ENCODE peak calls at places on chromosomes 6 and 20, in four cellular contexts. C, O, S and A are unnamed samples.

GRCh38 chr20:62197801-62198200 is 15.0 kb downstream of the MTG2 start:
- DNase-seq in C (no peak), O (no peak), S (no peak), A (no peak)

GRCh38 chr6:161233986-161234620 is 39.8 kb downstream of the AGPAT4 start:
- DNase-seq in C (no peak), O (no peak), S (peak; percentile 51), A (peak; percentile 94)

GRCh38 chr6:148765878-148766808 is 19.3 kb downstream of the UST start:
- DNase-seq in C (no peak), O (no peak), S (no peak), A (no peak)

GRCh38 chr6:14354919-14355572 is 237.5 kb downstream of the CD83 start:
- DNase-seq in C (no peak), O (no peak), S (no peak), A (peak; percentile 88)

GRCh38 chr6:1603708-1604346 is 5.9 kb upstream of the FOXC1 start:
- DNase-seq in C (no peak), O (no peak), S (no peak), A (no peak)

GRCh38 chr6:75115501-75115900 is 90.4 kb downstream of the COL12A1 start:
- DNase-seq in C (no peak), O (no peak), S (no peak), A (peak; percentile 52)

GRCh38 chr6:22444335-22444734 is 125.0 kb upstream of the HDGFL1 start:
- DNase-seq in C (no peak), O (no peak), S (no peak), A (peak; percentile 29)

GRCh38 chr6:128422200-128422599 is 98.2 kb downstream of the PTPRK start:
- DNase-seq in C (no peak), O (no peak), S (no peak), A (no peak)

GRCh38 chr6:134678436-134678889 is 271.4 kb downstream of the ALDH8A1 start:
- DNase-seq in C (no peak), O (no peak), S (no peak), A (peak; percentile 79)

GRCh38 chr20:8148501-8148900 is 16.4 kb downstream of the PLCB1 start:
- DNase-seq in C (no peak), O (no peak), S (no peak), A (peak; percentile 41)

GRCh38 chr6:154909821-154910220 is 85.3 kb upstream of the TIAM2 start:
- DNase-seq in C (no peak), O (no peak), S (no peak), A (peak; percentile 25)

GRCh38 chr6:166418691-166419143 is 36.0 kb upstream of the MPC1 start:
- DNase-seq in C (no peak), O (no peak), S (no peak), A (no peak)

GRCh38 chr6:56073315-56073714 is 174.1 kb downstream of the COL21A1 start:
- DNase-seq in C (no peak), O (no peak), S (no peak), A (no peak)

GRCh38 chr20:51442602-51443001 is 99.9 kb downstream of the NFATC2 start:
- DNase-seq in C (no peak), O (no peak), S (no peak), A (no peak)

GRCh38 chr6:112649853-112650252 is 302.7 kb downstream of the RFPL4B start:
- DNase-seq in C (no peak), O (no peak), S (no peak), A (no peak)

GRCh38 chr20:49543858-49544437 is 24.0 kb downstream of the PTGIS start:
- DNase-seq in C (no peak), O (no peak), S (no peak), A (no peak)

GRCh38 chr6:36563237-36563927 is 16.1 kb upstream of the STK38 start:
- DNase-seq in C (no peak), O (no peak), S (no peak), A (peak; percentile 44)

GRCh38 chr6:10720229-10720959 is 2.5 kb upstream of the TMEM14C start:
- DNase-seq in C (peak; percentile 78), O (peak; percentile 9), S (no peak), A (peak; percentile 17)

GRCh38 chr20:5835870-5836269 is 85.7 kb downstream of the SHLD1 start:
- DNase-seq in C (no peak), O (no peak), S (no peak), A (peak; percentile 57)

GRCh38 chr6:121506761-121507754 is 71.6 kb downstream of the GJA1 start:
- DNase-seq in C (no peak), O (no peak), S (no peak), A (peak; percentile 85)

GRCh38 chr6:151291145-151292055 is 51.6 kb downstream of the AKAP12 start:
- DNase-seq in C (no peak), O (no peak), S (no peak), A (peak; percentile 96)

GRCh38 chr6:22328499-22328898 is 31.7 kb upstream of the PRL start:
- DNase-seq in C (no peak), O (no peak), S (no peak), A (no peak)

GRCh38 chr6:28940294-28940858 is 16.6 kb upstream of the TRIM27 start:
- DNase-seq in C (no peak), O (no peak), S (no peak), A (no peak)

GRCh38 chr6:170583736-170584180 is 679 bp downstream of the PDCD2 start:
- DNase-seq in C (no peak), O (no peak), S (no peak), A (peak; percentile 1)

GRCh38 chr6:151730496-151730870 is 77.0 kb upstream of the ESR1 start:
- DNase-seq in C (no peak), O (no peak), S (no peak), A (no peak)

GRCh38 chr6:46015119-46015968 is at the start of gene CLIC5:
- DNase-seq in C (peak; percentile 13), O (peak; percentile 29), S (no peak), A (no peak)

GRCh38 chr6:149443411-149444181 is 41.2 kb downstream of the ZC3H12D start:
- DNase-seq in C (no peak), O (no peak), S (no peak), A (peak; percentile 81)

GRCh38 chr20:33727806-33728205 is 4.0 kb upstream of the ZNF341 start:
- DNase-seq in C (no peak), O (no peak), S (no peak), A (no peak)

GRCh38 chr6:31702421-31702818 is 704 bp downstream of the ABHD16A start:
- DNase-seq in C (no peak), O (no peak), S (no peak), A (no peak)

GRCh38 chr6:155708100-155708499 is 252.5 kb upstream of the NOX3 start:
- DNase-seq in C (no peak), O (no peak), S (no peak), A (no peak)

GRCh38 chr6:161268526-161269210 is 5.2 kb downstream of the AGPAT4 start:
- DNase-seq in C (no peak), O (no peak), S (no peak), A (no peak)

GRCh38 chr6:20454201-20454824 is 52.6 kb downstream of the E2F3 start:
- DNase-seq in C (no peak), O (no peak), S (no peak), A (no peak)

GRCh38 chr6:34792605-34793500 is 970 bp downstream of the BLTP3A start:
- DNase-seq in C (peak; percentile 24), O (peak; percentile 54), S (peak; percentile 41), A (peak; percentile 55)

GRCh38 chr6:15872252-15873103 is 209.7 kb upstream of the DTNBP1 start:
- DNase-seq in C (no peak), O (no peak), S (no peak), A (no peak)

GRCh38 chr6:43749461-43749860 is 20.6 kb upstream of the VEGFA start:
- DNase-seq in C (no peak), O (no peak), S (no peak), A (no peak)

GRCh38 chr6:150881911-150882481 is 16.5 kb downstream of the MTHFD1L start:
- DNase-seq in C (no peak), O (peak; percentile 31), S (peak; percentile 71), A (peak; percentile 100)